ENCODE peak calls at places on chromosome 21, in five cellular contexts. R is NCI-H1436, V is Kasumi-1, K is fibroblast of the conjunctiva, C is C1 segment of cervical spinal cord. F is an unnamed sample.

GRCh38 chr21:45541221-45542039 is 810 bp downstream of the SLC19A1 start:
- DNase-seq in V (peak; percentile 63), K (no peak), R (peak; percentile 37), C (no peak), F (peak; percentile 72)

GRCh38 chr21:37974081-37974480 is 57.8 kb upstream of the KCNJ6 start:
- DNase-seq in K (no peak), C (no peak), V (no peak), R (no peak), F (no peak)

GRCh38 chr21:43196789-43197188 is 28.0 kb downstream of the CRYAA start:
- DNase-seq in C (no peak), V (no peak), K (no peak), R (no peak), F (no peak)

GRCh38 chr21:35933466-35933865 is 126.9 kb downstream of the SETD4 start:
- DNase-seq in C (no peak), V (peak; percentile 74), K (peak; percentile 61), R (no peak), F (peak; percentile 93)

GRCh38 chr21:36124395-36124794 is 10.5 kb upstream of the CBR3 start:
- DNase-seq in V (no peak), C (no peak), K (no peak), R (no peak), F (no peak)

GRCh38 chr21:28633803-28634572 is 358.7 kb downstream of the LTN1 start:
- DNase-seq in V (no peak), K (no peak), R (no peak), C (no peak), F (no peak)

GRCh38 chr21:29313662-29314408 is 15.1 kb downstream of the BACH1 start:
- DNase-seq in C (no peak), K (no peak), V (no peak), R (no peak), F (no peak)

GRCh38 chr21:38645282-38645681 is 147.0 kb upstream of the ERG start:
- DNase-seq in R (no peak), C (no peak), V (no peak), K (no peak), F (no peak)

GRCh38 chr21:14403681-14404318 is 20.9 kb upstream of the HSPA13 start:
- DNase-seq in V (peak; percentile 87), R (no peak), C (no peak), K (peak; percentile 18), F (peak; percentile 30)

GRCh38 chr21:21165063-21165645 is 166.9 kb downstream of the NCAM2 start:
- DNase-seq in C (no peak), V (no peak), R (no peak), K (peak; percentile 90), F (no peak)